ENCODE peak calls at places on chromosome 13, in five cellular contexts. C is IMR-90, F is thoracic aorta, G is ovary, W is HFF-Myc. B is an unnamed sample.

GRCh38 chr13:94079876-94080275 is 399.6 kb downstream of the DCT start:
- DNase-seq in C (peak), F (no peak), G (no peak), W (no peak), B (no peak)

GRCh38 chr13:99967884-99968520 is 3.6 kb downstream of the ZIC5 start:
- DNase-seq in C (no peak), F (no peak), G (no peak), W (no peak), B (no peak)

GRCh38 chr13:46716821-46717220 is 80.1 kb downstream of the ESD start:
- DNase-seq in C (no peak), F (no peak), G (no peak), W (no peak), B (no peak)

GRCh38 chr13:99275093-99275469 is 16.9 kb upstream of the GPR18 start:
- DNase-seq in C (peak), F (no peak), G (no peak), W (peak), B (peak)

GRCh38 chr13:92804346-92804745 is 422.3 kb upstream of the GPC6 start:
- DNase-seq in C (peak), F (no peak), G (no peak), W (no peak), B (no peak)

GRCh38 chr13:101706651-101707050 is 254.2 kb downstream of the ITGBL1 start:
- DNase-seq in C (peak), F (no peak), G (no peak), W (peak), B (peak)

GRCh38 chr13:97275265-97275664 is 53.1 kb downstream of the MBNL2 start:
- DNase-seq in C (peak), F (no peak), G (no peak), W (peak), B (no peak)

GRCh38 chr13:88142653-88143052 is 471.5 kb downstream of the SLITRK5 start:
- DNase-seq in C (no peak), F (no peak), G (no peak), W (no peak), B (no peak)

GRCh38 chr13:69946443-69946955 is 161.1 kb upstream of the ATXN8OS start:
- DNase-seq in C (no peak), F (no peak), G (no peak), W (no peak), B (no peak)

GRCh38 chr13:81140675-81141074 is 799.7 kb upstream of the SPRY2 start:
- DNase-seq in C (no peak), F (no peak), G (no peak), W (no peak), B (no peak)

GRCh38 chr13:47621931-47622330 is 379.1 kb downstream of the SUCLA2 start:
- DNase-seq in C (peak), F (no peak), G (no peak), W (no peak), B (no peak)

GRCh38 chr13:23322353-23323336 is 110.9 kb downstream of the SACS start:
- DNase-seq in C (peak), F (no peak), G (no peak), W (no peak), B (no peak)

GRCh38 chr13:114035583-114036501 is 62.0 kb upstream of the C13orf46 start:
- DNase-seq in C (peak), F (no peak), G (no peak), W (no peak), B (no peak)

GRCh38 chr13:113022391-113023216 is 53.6 kb downstream of the MCF2L start:
- DNase-seq in C (no peak), F (no peak), G (no peak), W (no peak), B (no peak)

GRCh38 chr13:102704238-102704750 is 9.4 kb upstream of the METTL21C start:
- DNase-seq in C (no peak), F (no peak), G (no peak), W (no peak), B (no peak)

GRCh38 chr13:40974460-40975407 is 44.4 kb downstream of the ELF1 start:
- DNase-seq in C (peak), F (no peak), G (no peak), W (no peak), B (no peak)

GRCh38 chr13:91078093-91078679 is 269.3 kb upstream of the MIR17HG start:
- DNase-seq in C (no peak), F (no peak), G (no peak), W (no peak), B (no peak)

GRCh38 chr13:83941669-83942335 is 59.5 kb upstream of the SLITRK1 start:
- DNase-seq in C (no peak), F (no peak), G (no peak), W (peak), B (no peak)

GRCh38 chr13:21673592-21674270 is 2.9 kb downstream of the FGF9 start:
- DNase-seq in C (peak), F (no peak), G (no peak), W (no peak), B (no peak)

GRCh38 chr13:74644239-74644638 is 510.0 kb upstream of the KLF12 start:
- DNase-seq in C (peak), F (no peak), G (no peak), W (no peak), B (no peak)

GRCh38 chr13:60396783-60397692 is at the start of gene TDRD3:
- DNase-seq in C (peak), F (peak), G (peak), W (peak), B (no peak)

GRCh38 chr13:31111136-31111535 is 50.6 kb downstream of the HSPH1 start:
- DNase-seq in C (peak), F (no peak), G (no peak), W (no peak), B (no peak)

GRCh38 chr13:21637296-21637695 is 33.3 kb upstream of the MICU2 start:
- DNase-seq in C (peak), F (no peak), G (no peak), W (no peak), B (no peak)

GRCh38 chr13:31625115-31625514 is 114.2 kb upstream of the RXFP2 start:
- DNase-seq in C (no peak), F (no peak), G (no peak), W (no peak), B (no peak)

GRCh38 chr13:97258801-97259200 is 36.7 kb downstream of the MBNL2 start:
- DNase-seq in C (peak), F (no peak), G (no peak), W (no peak), B (peak)

GRCh38 chr13:112574476-112575294 is 13.3 kb downstream of the TUBGCP3 start:
- DNase-seq in C (peak), F (no peak), G (no peak), W (no peak), B (no peak)

GRCh38 chr13:114231886-114232285 is 2.8 kb upstream of the CDC16 start:
- DNase-seq in C (no peak), F (no peak), G (no peak), W (no peak), B (no peak)

GRCh38 chr13:73268306-73268705 is 209.5 kb downstream of the KLF5 start:
- DNase-seq in C (peak), F (no peak), G (no peak), W (no peak), B (no peak)

GRCh38 chr13:21957833-21958232 is 287.0 kb downstream of the FGF9 start:
- DNase-seq in C (peak), F (no peak), G (no peak), W (no peak), B (no peak)

GRCh38 chr13:77028202-77028601 is 1.2 kb upstream of the FBXL3 start:
- DNase-seq in C (no peak), F (no peak), G (peak), W (no peak), B (no peak)

GRCh38 chr13:105597573-105597972 is 937.9 kb downstream of the EFNB2 start:
- DNase-seq in C (no peak), F (no peak), G (no peak), W (no peak), B (no peak)

GRCh38 chr13:109036091-109036490 is 406.7 kb downstream of the MYO16 start:
- DNase-seq in C (no peak), F (no peak), G (no peak), W (no peak), B (no peak)

GRCh38 chr13:95607363-95607762 is 37.1 kb downstream of the DZIP1 start:
- DNase-seq in C (peak), F (no peak), G (no peak), W (no peak), B (no peak)

GRCh38 chr13:101393140-101393539 is 23.2 kb downstream of the NALCN start:
- DNase-seq in C (no peak), F (no peak), G (no peak), W (no peak), B (no peak)

GRCh38 chr13:51556740-51557139 is 27.5 kb upstream of the WDFY2 start:
- DNase-seq in C (no peak), F (no peak), G (no peak), W (no peak), B (no peak)

GRCh38 chr13:51559916-51560315 is 24.3 kb upstream of the WDFY2 start:
- DNase-seq in C (no peak), F (no peak), G (no peak), W (no peak), B (no peak)

GRCh38 chr13:51560336-51560735 is 23.9 kb upstream of the WDFY2 start:
- DNase-seq in C (no peak), F (no peak), G (no peak), W (no peak), B (no peak)

GRCh38 chr13:51557423-51557822 is 26.8 kb upstream of the WDFY2 start:
- DNase-seq in C (no peak), F (no peak), G (no peak), W (no peak), B (no peak)

DNA sequence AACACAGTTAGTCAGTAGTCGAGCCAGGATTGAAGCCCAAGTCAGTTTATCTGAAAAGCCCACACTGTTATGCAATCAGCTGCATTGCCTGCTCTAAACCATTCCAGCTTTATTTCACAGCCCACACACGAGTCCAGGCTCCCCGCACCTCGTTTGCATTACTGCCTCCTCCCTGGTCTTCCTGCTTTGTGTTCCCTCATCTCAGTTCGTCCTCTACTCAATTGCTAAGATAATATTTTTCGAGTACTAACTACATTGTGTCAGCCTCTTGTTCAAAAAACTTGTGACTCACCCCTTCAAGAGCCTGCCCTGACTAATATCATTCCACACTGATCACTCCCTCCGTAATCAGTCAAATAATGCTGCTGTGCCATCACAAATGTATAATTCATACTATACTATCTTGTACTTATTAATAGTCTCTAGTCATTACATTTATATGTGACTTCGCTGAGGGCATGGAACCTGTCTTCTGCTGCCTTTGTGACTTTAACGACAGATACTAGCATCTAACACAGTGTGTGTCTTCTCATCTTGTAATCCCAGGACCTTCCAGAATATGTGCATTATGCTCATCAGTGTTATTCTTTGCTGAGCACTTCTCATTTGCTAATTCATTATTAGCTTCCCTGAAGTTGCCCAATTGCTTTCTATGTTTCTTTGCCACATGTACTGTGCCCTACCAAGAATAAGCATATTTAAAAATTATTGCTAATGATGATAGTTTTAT is 26.2 kb upstream of the WDFY2 start:
- DNase-seq in C (peak), F (no peak), G (no peak), W (no peak), B (peak)
- H3K4me3 ChIP-seq in C (peak), F (no peak), G (no peak), W (no peak), B (peak)

GRCh38 chr13:86155756-86156155 is 356.5 kb upstream of the SLITRK6 start:
- DNase-seq in C (no peak), F (no peak), G (no peak), W (no peak), B (no peak)
- TF ChIP-seq CTCF in C (no peak), F (no peak), G (no peak), W (no peak), B (no peak)

DNA sequence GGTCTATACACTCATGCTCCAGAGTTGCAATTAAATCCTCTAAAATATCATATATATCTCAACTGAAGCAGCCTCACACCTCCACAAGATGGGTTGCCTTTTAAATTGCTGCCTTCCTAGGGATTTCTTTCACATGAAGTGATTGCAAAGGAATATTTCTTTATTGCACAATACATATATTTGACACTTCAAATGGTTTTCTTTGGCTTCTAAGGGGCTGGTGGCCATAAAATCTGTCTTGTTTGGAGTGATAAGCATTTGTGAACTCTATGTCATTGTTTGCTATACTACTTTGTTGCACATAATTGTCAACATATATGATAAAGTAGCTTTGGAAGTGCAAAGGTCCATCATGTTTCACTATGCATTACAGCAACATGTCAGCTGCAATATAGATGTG is 2381.0 kb downstream of the PCDH9 start:
- DNase-seq in C (no peak), F (no peak), G (no peak), W (no peak), B (no peak)
- H3K4me3 ChIP-seq in C (no peak), F (no peak), G (no peak), W (no peak), B (no peak)

GRCh38 chr13:49653478-49653877 is 25.2 kb downstream of the ARL11 start:
- DNase-seq in C (no peak), F (no peak), G (no peak), W (no peak), B (no peak)

GRCh38 chr13:49649963-49650312 is 21.6 kb downstream of the ARL11 start:
- DNase-seq in C (peak), F (no peak), G (no peak), W (no peak), B (no peak)

GRCh38 chr13:49652691-49653305 is 24.5 kb downstream of the ARL11 start:
- DNase-seq in C (peak), F (no peak), G (no peak), W (no peak), B (no peak)

GRCh38 chr13:49649244-49649962 is 21.1 kb downstream of the ARL11 start:
- DNase-seq in C (peak), F (no peak), G (no peak), W (no peak), B (no peak)

GRCh38 chr13:49651775-49652690 is 23.7 kb downstream of the ARL11 start:
- DNase-seq in C (no peak), F (no peak), G (no peak), W (no peak), B (no peak)
- TF ChIP-seq CTCF in C (no peak), F (no peak), G (no peak), W (no peak), B (no peak)

GRCh38 chr13:44438234-44438579 is 64.6 kb downstream of the SERP2 start:
- DNase-seq in C (no peak), F (no peak), G (no peak), W (no peak), B (no peak)

GRCh38 chr13:44435142-44435982 is 61.7 kb downstream of the SERP2 start:
- DNase-seq in C (peak), F (peak), G (peak), W (peak), B (peak)

GRCh38 chr13:44436589-44437337 is 63.1 kb downstream of the SERP2 start:
- DNase-seq in C (peak), F (peak), G (peak), W (peak), B (peak)

GRCh38 chr13:44439615-44440014 is 66.0 kb downstream of the SERP2 start:
- DNase-seq in C (no peak), F (no peak), G (no peak), W (no peak), B (no peak)

GRCh38 chr13:44437356-44438233 is 64.0 kb downstream of the SERP2 start:
- DNase-seq in C (peak), F (no peak), G (no peak), W (no peak), B (peak)
- H3K4me3 ChIP-seq in C (peak), F (peak), G (peak), W (peak), B (peak)

GRCh38 chr13:110555601-110556223 is 5.8 kb downstream of the RAB20 start:
- DNase-seq in C (no peak), F (no peak), G (no peak), W (no peak), B (no peak)
- TF ChIP-seq CTCF in C (no peak), F (no peak), G (no peak), W (no peak), B (no peak)

B was measured in AG04449.